ENCODE peak calls at places on chromosomes 3 and 15, in four cellular contexts. G is ELR, H is non-pigmented ciliary epithelial cell, V is germinal center. I is an unnamed sample.

GRCh38 chr3:10469406-10470119 is 35.8 kb downstream of the ATP2B2 start:
- DNase-seq in H (no peak), V (no peak), G (no peak), I (no peak)

GRCh38 chr3:78993375-78993774 is 774.4 kb downstream of the ROBO1 start:
- DNase-seq in H (no peak), V (no peak), G (no peak), I (no peak)

GRCh38 chr3:192026656-192027055 is 565.7 kb downstream of the PYDC2 start:
- DNase-seq in G (peak), V (no peak), H (no peak), I (no peak)

GRCh38 chr3:24505678-24506560 is 11.3 kb upstream of the THRB start:
- DNase-seq in H (no peak), V (no peak), G (no peak), I (no peak)

GRCh38 chr15:89851665-89852341 is 37.2 kb upstream of the ANPEP start:
- DNase-seq in G (peak), V (no peak), H (no peak), I (no peak)

GRCh38 chr3:99084156-99084555 is 182.7 kb upstream of the DCBLD2 start:
- DNase-seq in H (no peak), V (no peak), G (peak), I (no peak)

GRCh38 chr3:82390868-82391267 is 629.4 kb upstream of the GBE1 start:
- DNase-seq in V (no peak), H (no peak), G (no peak), I (no peak)

GRCh38 chr3:42509111-42509510 is 6.7 kb downstream of the VIPR1 start:
- DNase-seq in G (no peak), H (no peak), V (no peak), I (peak)

GRCh38 chr15:91572110-91572509 is 281.4 kb upstream of the SLCO3A1 start:
- DNase-seq in G (no peak), H (peak), V (no peak), I (no peak)

GRCh38 chr3:14525685-14526631 is 14.2 kb downstream of the GRIP2 start:
- DNase-seq in H (no peak), G (peak), V (no peak), I (peak)

GRCh38 chr15:33068007-33068441 is 126.5 kb downstream of the FMN1 start:
- DNase-seq in H (no peak), V (peak), G (peak), I (no peak)

I was measured in suprapubic skin.